ENCODE peak calls at places on chromosomes 16 and 17, in five cellular contexts. M is neural progenitor cell, F is mammary epithelial cell, V is hepatocyte, B is astrocyte. P is an unnamed sample.

GRCh38 chr17:61057257-61057656 is 342.4 kb upstream of the TBX2 start:
- DNase-seq in V (no peak), M (no peak), F (peak; percentile 18), B (no peak), P (no peak)

GRCh38 chr17:55411463-55411855 is 10.2 kb downstream of the MMD start:
- DNase-seq in V (no peak), F (no peak), B (no peak), M (no peak), P (no peak)

GRCh38 chr17:40021471-40021961 is 6.3 kb downstream of the CSF3 start:
- DNase-seq in M (no peak), B (peak; percentile 35), V (no peak), F (peak; percentile 97), P (peak; percentile 92)

GRCh38 chr17:69822314-69822875 is 252.6 kb upstream of the KCNJ16 start:
- DNase-seq in B (no peak), F (no peak), M (no peak), V (no peak), P (peak; percentile 7)

GRCh38 chr17:63881935-63882601 is at the start of gene GH2:
- DNase-seq in V (peak; percentile 67), F (peak; percentile 21), B (no peak), M (peak; percentile 58), P (peak; percentile 62)

GRCh38 chr16:1634541-1634940 is 22.4 kb downstream of the CRAMP1 start:
- DNase-seq in F (no peak), B (no peak), V (no peak), M (no peak), P (no peak)

GRCh38 chr17:47953945-47954344 is 3.7 kb downstream of the PRR15L start:
- DNase-seq in B (no peak), V (no peak), M (no peak), F (no peak), P (no peak)

GRCh38 chr17:30091771-30092170 is 24.8 kb upstream of the NSRP1 start:
- DNase-seq in M (no peak), F (no peak), B (peak; percentile 91), V (no peak), P (peak; percentile 92)

GRCh38 chr16:70269471-70269870 is 17.7 kb upstream of the EXOSC6 start:
- DNase-seq in F (no peak), B (no peak), V (no peak), M (no peak), P (no peak)

GRCh38 chr16:84453061-84453752 is 51.3 kb downstream of the MEAK7 start:
- DNase-seq in F (no peak), B (no peak), V (no peak), M (no peak), P (no peak)

GRCh38 chr17:63956296-63956920 is 16.3 kb downstream of the SCN4A start:
- DNase-seq in M (no peak), V (no peak), B (no peak), F (no peak), P (peak; percentile 68)

GRCh38 chr16:15775663-15776304 is 81.0 kb downstream of the MYH11 start:
- DNase-seq in F (peak; percentile 9), V (no peak), M (no peak), B (no peak), P (peak; percentile 67)

GRCh38 chr16:86476956-86477530 is 33.3 kb upstream of the FOXF1 start:
- DNase-seq in M (no peak), B (no peak), V (no peak), F (no peak), P (peak; percentile 20)

GRCh38 chr16:83653785-83654184 is 154.0 kb upstream of the HSBP1 start:
- DNase-seq in F (peak; percentile 5), V (no peak), B (peak; percentile 37), M (no peak), P (peak; percentile 45)

GRCh38 chr17:76585649-76586593 is at the start of gene ST6GALNAC2:
- DNase-seq in B (no peak), M (peak; percentile 70), V (peak; percentile 83), F (peak; percentile 89), P (peak; percentile 69)

GRCh38 chr17:64146418-64147109 is 16.6 kb upstream of the ERN1 start:
- DNase-seq in V (peak; percentile 74), M (peak; percentile 76), F (peak; percentile 80), B (peak; percentile 60), P (peak; percentile 76)

GRCh38 chr16:12320298-12320706 is 343.8 kb downstream of the SNX29 start:
- DNase-seq in B (peak; percentile 65), F (no peak), V (no peak), M (no peak), P (peak; percentile 73)

GRCh38 chr16:79600636-79601091 is at the start of gene MAF:
- DNase-seq in F (peak; percentile 94), B (peak; percentile 78), M (peak; percentile 95), V (peak; percentile 98), P (peak; percentile 68)
- TF ChIP-seq EZH2 in F (no peak), B (no peak), M (peak; percentile 5), V (no peak), P (no peak)

DNA sequence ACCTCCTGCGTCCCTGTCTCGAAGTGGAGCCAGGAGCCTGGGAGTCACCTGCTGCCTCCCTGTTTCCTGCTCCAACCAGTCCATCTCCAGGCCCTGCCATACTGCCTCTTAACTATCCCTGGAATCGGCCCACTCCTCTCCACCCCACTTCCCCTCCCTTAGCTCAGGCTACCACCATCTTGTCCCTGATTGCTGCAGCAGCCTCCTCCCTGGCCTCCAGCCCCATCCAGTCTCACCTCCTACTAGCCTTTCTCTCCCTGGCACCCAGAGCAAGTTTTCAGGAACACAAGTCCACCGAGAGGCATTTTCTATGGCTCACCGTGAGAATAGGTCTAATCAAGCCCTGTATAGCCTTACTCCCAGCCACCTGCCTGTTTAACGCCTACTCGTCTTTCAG is 865 bp upstream of the CAMKK1 start:
- DNase-seq in M (no peak), V (no peak), F (no peak), B (no peak), P (no peak)
- H3K4me3 ChIP-seq in M (peak overlapping the region; percentile 91), V (no peak overlapping the region), F (no peak overlapping the region), B (no peak overlapping the region), P (peak overlapping the region; percentile 66)

GRCh38 chr17:45895304-45895968 is 1.1 kb downstream of the MAPT start:
- DNase-seq in M (peak; percentile 73), B (no peak), V (peak; percentile 28), F (peak; percentile 45), P (peak; percentile 27)

GRCh38 chr17:45894022-45894784 is at the start of gene MAPT:
- DNase-seq in V (peak; percentile 96), B (peak; percentile 79), F (peak; percentile 87), M (peak; percentile 96), P (peak; percentile 94)

GRCh38 chr17:45896803-45897693 is 2.7 kb downstream of the MAPT start:
- DNase-seq in F (peak; percentile 10), M (peak; percentile 59), V (no peak), B (no peak), P (no peak)

GRCh38 chr17:45893725-45894021 is 681 bp upstream of the MAPT start:
- DNase-seq in V (no peak), M (no peak), F (no peak), B (no peak), P (no peak)

DNA sequence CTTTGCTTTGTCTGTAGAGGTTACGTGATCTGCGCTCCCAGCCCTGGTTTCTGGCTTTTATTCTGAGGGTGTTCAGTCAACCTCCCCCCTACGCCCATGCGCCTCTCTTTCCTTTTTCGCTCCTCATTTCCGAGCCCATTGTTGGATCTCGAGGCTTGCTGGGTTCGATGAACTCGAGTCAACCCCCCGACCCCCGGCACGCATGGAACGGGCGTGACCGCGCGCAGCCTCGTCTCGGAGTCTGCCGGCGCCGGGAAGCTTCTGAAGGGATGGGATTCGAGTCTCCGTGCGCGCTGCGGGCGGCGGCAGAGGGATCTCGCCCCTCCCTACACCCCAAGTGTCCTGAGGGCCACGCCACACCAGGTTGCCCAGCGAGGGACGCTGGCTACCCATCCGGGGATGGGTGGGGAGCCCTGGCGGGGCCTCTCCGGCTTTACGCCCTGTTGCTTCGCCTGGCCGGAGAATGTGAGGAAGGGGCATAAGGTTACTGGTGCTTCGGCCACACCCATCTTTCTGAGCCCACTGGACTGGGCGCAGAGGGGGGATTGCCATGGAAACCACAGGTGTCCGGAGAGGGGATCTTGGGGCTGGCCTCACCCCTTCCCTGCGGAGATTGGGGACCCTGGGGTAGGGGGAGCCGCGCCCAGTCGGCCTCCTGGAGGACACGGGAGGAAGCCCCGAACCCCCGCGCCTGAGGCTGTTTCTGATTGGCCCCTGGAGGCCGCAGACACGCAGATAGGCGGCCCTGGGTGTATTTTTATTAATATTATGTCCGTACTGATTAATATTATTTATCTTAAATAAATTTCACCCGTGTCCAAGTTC is 1.8 kb downstream of the MAPT start:
- DNase-seq in V (no peak), F (peak; percentile 29), M (peak; percentile 48), B (no peak), P (peak; percentile 9)
- TF ChIP-seq EZH2 in V (no peak), F (no peak), M (peak; percentile 64), B (no peak), P (no peak)

GRCh38 chr17:15260376-15261062 is 4.6 kb downstream of the PMP22 start:
- DNase-seq in M (peak; percentile 91), B (peak; percentile 83), V (peak; percentile 95), F (peak; percentile 67), P (peak; percentile 92)

GRCh38 chr17:15262291-15263205 is 2.6 kb downstream of the PMP22 start:
- DNase-seq in B (peak; percentile 85), M (peak; percentile 81), F (peak; percentile 72), V (peak; percentile 90), P (peak; percentile 96)

GRCh38 chr17:15263206-15263579 is 1.9 kb downstream of the PMP22 start:
- DNase-seq in B (peak; percentile 86), V (peak; percentile 77), M (peak; percentile 73), F (peak; percentile 32), P (peak; percentile 94)

GRCh38 chr17:15261063-15261817 is 3.9 kb downstream of the PMP22 start:
- DNase-seq in F (peak; percentile 54), V (peak; percentile 76), B (peak; percentile 42), M (peak; percentile 85), P (peak; percentile 89)

DNA sequence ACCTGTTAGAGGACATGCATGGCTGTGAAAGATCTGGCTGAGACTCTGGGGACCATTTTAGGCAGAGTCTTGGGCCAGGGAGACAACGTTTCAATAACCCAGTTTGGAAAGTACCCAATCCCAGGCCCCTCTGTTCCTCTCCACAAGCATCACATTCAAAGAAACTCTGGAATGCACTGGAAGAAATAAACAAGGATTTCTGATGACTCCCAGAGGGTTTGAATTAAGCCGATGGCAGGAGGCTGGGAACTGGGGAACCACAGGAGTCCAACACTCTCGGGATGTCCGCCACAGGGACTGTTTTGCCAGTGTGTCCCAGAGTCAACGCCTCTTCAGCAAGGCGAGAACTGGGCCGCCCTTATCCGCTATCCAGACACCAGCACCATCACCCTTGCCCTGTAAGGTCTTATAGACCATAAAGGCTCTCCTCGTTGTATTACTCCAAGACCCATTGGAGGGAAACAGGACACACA is 3.3 kb downstream of the PMP22 start:
- DNase-seq in B (peak; percentile 20), V (no peak), M (peak; percentile 45), F (peak; percentile 40), P (peak; percentile 60)
- H3K4me3 ChIP-seq in B (peak overlapping the region; percentile 77), V (peak overlapping the region; percentile 80), M (peak overlapping the region; percentile 57), F (peak overlapping the region; percentile 68), P (peak overlapping the region; percentile 94)

P was measured in GM23248.